ENCODE peak calls at places on chromosomes 16 and 17, in seven cellular contexts. Z, S, B, R, F, T and N are unnamed samples.

GRCh38 chr16:66515543-66516171 is 34.3 kb downstream of the TK2 start:
- DNase-seq in F (no peak), T (no peak), R (peak), B (no peak), Z (no peak), S (no peak), N (peak)

GRCh38 chr16:84907575-84907974 is 87.8 kb downstream of the CRISPLD2 start:
- DNase-seq in S (no peak), F (no peak), Z (no peak), R (no peak), T (no peak), B (no peak), N (no peak)

GRCh38 chr17:35051183-35051578 is 12.3 kb downstream of the RFFL start:
- DNase-seq in F (peak), R (no peak), B (no peak), T (peak), Z (no peak), S (no peak), N (no peak)

GRCh38 chr16:66189951-66190350 is 176.5 kb upstream of the CDH5 start:
- DNase-seq in S (no peak), B (no peak), R (no peak), Z (no peak), T (no peak), F (no peak), N (no peak)

GRCh38 chr17:17180141-17180603 is 26.0 kb downstream of the PLD6 start:
- DNase-seq in F (no peak), R (no peak), T (no peak), S (no peak), B (no peak), Z (no peak), N (no peak)

GRCh38 chr16:29994613-29995329 is 646 bp downstream of the HIRIP3 start:
- DNase-seq in R (peak), F (no peak), Z (peak), T (no peak), S (no peak), B (no peak), N (peak)

GRCh38 chr17:66811683-66812054 is 23.2 kb upstream of the CACNG5 start:
- DNase-seq in T (no peak), B (no peak), Z (no peak), S (no peak), R (no peak), F (no peak), N (no peak)

GRCh38 chr17:12180644-12181261 is 160.1 kb downstream of the MAP2K4 start:
- DNase-seq in R (peak), Z (peak), B (no peak), T (peak), S (peak), F (no peak), N (no peak)

GRCh38 chr16:9115277-9115676 is 23.8 kb downstream of the HAPSTR1 start:
- DNase-seq in F (no peak), S (no peak), Z (no peak), B (no peak), R (no peak), T (no peak), N (no peak)

GRCh38 chr16:28298511-28298878 is 6.2 kb downstream of the SBK1 start:
- DNase-seq in R (no peak), S (no peak), Z (no peak), F (no peak), B (no peak), T (no peak), N (no peak)

GRCh38 chr17:77089118-77089477 is 51.7 kb upstream of the SEC14L1 start:
- DNase-seq in S (no peak), F (no peak), T (peak), Z (no peak), R (peak), B (no peak), N (no peak)

GRCh38 chr16:20216818-20217217 is 110.5 kb downstream of the GP2 start:
- DNase-seq in B (no peak), Z (no peak), R (no peak), S (peak), F (no peak), T (no peak), N (no peak)

GRCh38 chr17:9032583-9032982 is 11.3 kb downstream of the NTN1 start:
- DNase-seq in Z (no peak), S (no peak), T (no peak), B (no peak), F (no peak), R (no peak), N (no peak)

GRCh38 chr17:38868095-38868967 is 1.5 kb upstream of the LASP1 start:
- DNase-seq in T (peak), B (no peak), Z (no peak), S (peak), R (no peak), F (no peak), N (no peak)

GRCh38 chr17:46882666-46883065 is 31.3 kb downstream of the WNT9B start:
- DNase-seq in Z (no peak), T (no peak), F (no peak), R (no peak), S (no peak), B (no peak), N (no peak)

GRCh38 chr17:82283208-82283749 is 9.8 kb upstream of the CSNK1D start:
- DNase-seq in Z (peak), R (peak), F (no peak), T (no peak), B (no peak), S (no peak), N (no peak)

GRCh38 chr17:59737324-59737723 is 29.9 kb downstream of the VMP1 start:
- DNase-seq in F (no peak), Z (no peak), B (no peak), R (no peak), T (no peak), S (no peak), N (no peak)

GRCh38 chr17:19238167-19238505 is 970 bp downstream of the EPN2 start:
- DNase-seq in B (no peak), F (no peak), T (no peak), R (no peak), S (no peak), Z (peak), N (no peak)

GRCh38 chr17:38706625-38707298 is 1.7 kb downstream of the MLLT6 start:
- DNase-seq in R (no peak), F (no peak), Z (no peak), B (peak), T (no peak), S (no peak), N (no peak)

DNA sequence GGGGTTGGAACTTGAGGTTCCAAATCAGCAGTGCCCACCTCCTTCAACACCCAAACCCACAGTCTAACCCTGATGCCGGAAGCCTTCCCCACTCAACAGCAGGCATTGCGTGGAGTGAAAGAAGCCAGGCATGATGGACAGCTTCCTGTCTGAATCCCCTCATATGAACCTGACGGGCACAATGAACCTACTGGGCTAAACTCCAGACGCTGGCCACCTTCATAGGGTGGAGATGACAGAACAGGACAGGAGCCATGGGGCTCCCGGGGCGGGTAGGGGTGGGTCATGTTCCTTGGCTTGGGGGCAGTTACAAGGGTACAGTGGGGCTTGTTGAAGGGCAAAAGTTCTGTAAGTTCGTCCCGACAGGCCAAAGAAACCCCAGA is 460 bp upstream of the HSBP1 start:
- DNase-seq in Z (no peak), T (no peak), R (no peak), S (no peak), B (no peak), F (no peak), N (no peak)
- TF ChIP-seq TAF1 in Z (no peak), T (no peak), R (no peak), S (no peak), B (no peak), F (no peak), N (no peak)

DNA sequence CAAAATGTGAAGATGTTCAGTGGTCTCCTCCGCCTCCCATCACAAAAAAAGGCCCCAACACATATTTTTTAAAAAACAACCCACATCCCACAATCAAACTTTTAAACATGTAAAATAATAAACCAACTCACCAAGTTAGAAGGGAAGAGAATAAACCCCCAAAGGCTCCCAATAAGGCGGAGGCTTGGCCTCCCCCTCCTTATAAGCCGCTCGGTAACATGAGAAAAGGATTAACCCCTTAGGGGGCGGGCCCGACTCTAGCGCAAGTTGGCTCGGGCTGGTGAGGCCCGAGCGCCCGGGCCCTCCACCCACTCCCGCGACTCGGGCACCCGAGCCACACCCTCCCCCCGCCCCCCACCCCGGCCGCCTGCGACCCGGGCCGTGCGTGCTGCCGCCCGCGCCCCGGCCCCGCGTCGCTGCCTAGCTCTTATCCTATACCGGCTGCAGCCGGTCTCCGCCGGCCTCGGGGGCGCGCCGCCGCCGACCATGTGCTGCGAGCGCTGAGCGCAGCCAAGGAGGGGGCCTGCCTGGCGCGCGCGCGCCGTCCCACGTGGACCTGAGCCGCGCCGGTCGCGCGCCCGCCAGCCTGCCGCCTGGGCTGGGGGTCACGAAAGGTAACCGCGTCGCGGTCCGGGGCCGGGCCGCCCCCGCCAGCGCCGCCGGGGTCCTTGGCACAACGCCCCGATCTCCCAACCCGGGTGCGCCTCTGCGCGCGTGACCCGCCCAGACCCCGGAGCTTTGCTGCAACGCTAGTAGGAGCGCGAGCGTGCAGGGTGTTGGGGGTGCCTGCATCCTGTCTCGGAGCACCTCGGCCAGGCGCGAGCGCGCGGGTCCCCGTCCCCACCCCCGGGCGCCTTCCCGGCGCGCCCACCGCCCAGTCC is at the start of the genes ARSG and SLC16A6:
- DNase-seq in Z (peak), T (peak), S (no peak), F (peak), B (peak), R (peak), N (peak)
- TF ChIP-seq TAF1 in Z (no peak), T (peak), S (peak), F (no peak), B (no peak), R (no peak), N (peak)

GRCh38 chr17:74907012-74907411 is 13.6 kb upstream of the FADS6 start:
- DNase-seq in F (no peak), B (no peak), T (no peak), R (no peak), S (no peak), Z (no peak), N (no peak)

GRCh38 chr17:74901353-74902145 is 8.1 kb upstream of the FADS6 start:
- DNase-seq in B (no peak), F (no peak), Z (no peak), R (no peak), T (no peak), S (no peak), N (no peak)

GRCh38 chr17:74903034-74903433 is 9.6 kb upstream of the FADS6 start:
- DNase-seq in Z (no peak), S (no peak), B (no peak), R (no peak), T (no peak), F (no peak), N (no peak)

GRCh38 chr17:74903671-74904070 is 10.2 kb upstream of the FADS6 start:
- DNase-seq in Z (no peak), F (no peak), R (no peak), T (no peak), S (no peak), B (no peak), N (no peak)

DNA sequence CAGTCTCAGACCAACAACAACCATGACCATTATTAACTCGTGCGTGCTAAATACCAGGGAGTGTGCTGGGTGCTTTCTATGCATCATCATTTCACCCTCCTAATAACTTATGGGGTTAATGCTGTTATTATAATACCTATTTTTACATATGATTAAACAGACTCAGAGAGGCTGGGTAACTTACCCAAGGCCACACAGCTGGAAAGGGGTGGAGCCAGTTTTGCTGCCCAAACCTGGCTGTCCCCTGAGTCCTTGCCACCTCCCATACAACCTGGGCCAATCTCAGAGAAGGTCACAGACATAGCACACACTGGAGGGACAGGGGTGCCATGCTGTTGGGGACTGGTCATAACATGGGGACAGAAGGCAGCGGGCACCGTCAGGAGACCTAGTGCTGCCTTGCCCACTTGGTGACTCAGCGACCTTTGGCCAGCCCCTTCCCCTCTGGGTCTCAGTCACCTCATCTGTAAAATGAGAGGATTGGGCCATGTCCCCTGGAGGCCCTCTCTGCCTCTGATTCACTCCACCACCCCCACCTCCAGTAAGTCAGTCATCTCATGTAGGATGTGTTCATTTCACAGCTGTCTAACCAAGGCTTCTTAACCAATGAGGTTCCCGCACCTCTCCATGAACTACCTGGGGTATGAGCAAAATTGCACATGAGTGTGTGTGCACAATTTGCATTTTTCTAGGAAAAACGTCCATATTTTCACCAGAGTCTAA is 11.4 kb upstream of the FADS6 start:
- DNase-seq in F (no peak), B (no peak), T (no peak), R (no peak), Z (no peak), S (no peak), N (no peak)
- TF ChIP-seq TAF1 in F (no peak), B (no peak), T (no peak), R (no peak), Z (no peak), S (no peak), N (no peak)

GRCh38 chr16:89018605-89019158 is 41.7 kb upstream of the CBFA2T3 start:
- DNase-seq in B (no peak), F (no peak), S (no peak), Z (no peak), T (no peak), R (no peak), N (no peak)
- TF ChIP-seq TAF1 in B (no peak), F (no peak), S (no peak), Z (no peak), T (no peak), R (no peak), N (no peak)

DNA sequence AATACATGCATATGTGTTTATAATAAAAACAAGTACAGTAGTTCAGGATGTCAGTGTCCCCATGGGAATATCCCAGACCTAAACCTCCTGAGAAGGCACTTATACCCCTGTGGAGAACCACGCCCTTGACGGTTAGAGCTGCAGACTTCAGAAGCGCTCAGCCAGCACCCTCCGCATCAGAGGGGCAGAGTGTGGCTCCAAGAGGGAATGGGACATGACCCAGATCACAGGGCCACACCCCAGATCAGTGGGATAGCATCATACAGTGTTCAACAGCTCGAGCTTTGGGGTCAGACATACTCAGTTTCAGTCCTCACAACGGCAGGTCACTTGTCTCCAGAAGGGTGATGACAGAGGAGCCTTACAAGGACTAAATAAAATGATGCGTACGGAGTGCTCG is 45.8 kb upstream of the ZNF423 start:
- DNase-seq in T (no peak), S (no peak), Z (no peak), B (no peak), R (no peak), F (no peak), N (no peak)
- TF ChIP-seq TAF1 in T (no peak), S (no peak), Z (no peak), B (no peak), R (no peak), F (no peak), N (no peak)

GRCh38 chr17:60909405-60909804 is 231.8 kb downstream of the BCAS3 start:
- DNase-seq in R (no peak), F (no peak), Z (no peak), T (no peak), B (no peak), S (no peak), N (no peak)
- TF ChIP-seq TAF1 in R (no peak), F (no peak), Z (no peak), T (no peak), B (no peak), S (no peak), N (no peak)

DNA sequence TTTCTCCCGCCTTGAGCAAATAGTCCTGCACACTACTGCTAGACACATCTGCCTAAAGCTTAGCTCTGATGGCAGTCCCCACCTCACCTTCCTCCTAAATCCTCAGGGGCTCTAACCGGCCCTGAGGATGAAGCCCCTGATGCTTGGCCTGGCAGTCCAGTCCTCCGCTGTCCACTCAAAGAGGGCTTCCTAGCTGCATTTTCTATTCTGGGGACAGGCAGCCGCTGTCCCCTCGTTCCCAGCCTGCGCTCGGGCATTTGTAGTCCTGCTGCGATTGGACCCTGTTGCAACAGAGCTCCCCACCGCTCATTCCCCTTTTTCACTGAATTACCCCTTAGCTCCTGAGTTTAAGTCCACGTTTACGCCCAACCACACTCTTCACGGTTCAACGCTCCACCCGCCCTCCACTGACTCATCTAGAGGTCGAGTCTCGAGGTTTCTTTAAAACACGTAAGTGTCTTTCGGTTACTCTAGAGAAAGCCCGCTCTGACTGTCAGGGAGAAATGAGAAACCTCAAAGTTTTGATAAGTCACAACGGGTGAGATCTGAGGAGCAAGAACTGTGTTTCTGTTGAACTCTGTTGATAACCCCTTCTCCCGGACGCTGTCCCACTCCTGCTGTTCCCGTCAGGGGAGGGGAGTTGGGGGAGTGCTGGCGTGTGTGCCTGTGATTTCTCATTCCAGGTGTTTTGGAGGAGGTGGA is 4.5 kb downstream of the CCR7 start:
- DNase-seq in B (peak), Z (no peak), T (no peak), F (no peak), S (peak), R (peak), N (no peak)
- TF ChIP-seq TAF1 in B (no peak), Z (no peak), T (no peak), F (no peak), S (peak), R (no peak), N (no peak)

GRCh38 chr17:74108126-74108705 is 95.3 kb upstream of the RPL38 start:
- DNase-seq in R (no peak), S (no peak), Z (no peak), F (no peak), T (no peak), B (no peak), N (no peak)

GRCh38 chr17:74113952-74114351 is 89.5 kb upstream of the RPL38 start:
- DNase-seq in R (no peak), T (no peak), Z (no peak), S (no peak), B (no peak), F (no peak), N (no peak)

GRCh38 chr17:74113326-74113725 is 90.2 kb upstream of the RPL38 start:
- DNase-seq in R (no peak), F (no peak), Z (no peak), T (no peak), B (no peak), S (no peak), N (no peak)

GRCh38 chr17:74107107-74107506 is 96.4 kb upstream of the RPL38 start:
- DNase-seq in B (no peak), S (no peak), F (no peak), R (no peak), T (no peak), Z (no peak), N (no peak)

GRCh38 chr17:74110467-74110866 is 93.0 kb upstream of the RPL38 start:
- DNase-seq in S (no peak), R (no peak), B (no peak), F (no peak), Z (no peak), T (peak), N (no peak)
- TF ChIP-seq TAF1 in S (no peak), R (no peak), B (no peak), F (no peak), Z (no peak), T (no peak), N (no peak)

DNA sequence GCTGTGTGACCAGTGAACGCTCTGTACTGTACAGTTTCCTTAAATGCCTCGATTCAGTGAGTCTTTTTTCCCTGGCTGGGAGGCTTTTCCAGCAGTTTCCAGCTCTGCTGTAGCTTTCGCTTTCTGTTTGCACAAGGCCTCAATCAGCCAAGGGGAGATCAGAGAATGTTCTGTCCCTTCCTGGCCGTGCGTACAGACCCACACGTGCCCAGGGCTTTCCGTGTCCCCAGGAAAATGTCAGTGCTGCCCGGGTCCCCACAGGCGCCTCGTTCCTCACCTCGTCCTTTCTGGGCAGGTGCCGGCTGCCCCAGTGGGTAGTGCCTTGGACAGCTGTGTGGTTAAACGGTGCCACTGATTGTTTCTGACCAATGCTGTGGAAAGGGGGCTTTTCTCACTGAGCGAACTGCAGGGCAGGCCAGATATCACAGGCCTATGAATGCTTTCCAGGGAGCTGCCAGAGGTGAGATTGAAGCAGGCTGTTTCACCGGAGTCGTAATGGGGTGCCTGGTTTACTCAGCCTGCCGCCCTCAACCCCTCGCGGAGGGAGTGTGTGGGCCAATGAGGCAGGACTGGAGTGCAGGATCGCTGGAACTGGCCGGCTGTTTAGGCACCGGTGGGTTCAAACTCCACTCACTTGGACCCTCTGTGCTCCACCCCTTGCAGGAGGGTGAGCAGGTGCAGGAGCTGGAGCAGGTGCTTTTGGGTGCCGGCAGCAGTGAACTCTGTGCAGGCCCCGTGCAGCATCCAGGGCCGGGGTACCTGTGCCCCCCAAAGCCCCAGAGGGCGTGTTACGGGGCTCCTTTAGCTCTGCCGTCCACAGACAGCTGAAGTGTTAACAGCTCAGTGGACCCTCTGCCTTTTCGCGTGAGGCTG is 44.4 kb downstream of the ZNF778 start:
- DNase-seq in F (no peak), B (no peak), R (no peak), T (peak), S (no peak), Z (no peak), N (no peak)
- TF ChIP-seq TAF1 in F (no peak), B (no peak), R (no peak), T (peak), S (no peak), Z (no peak), N (no peak)